ENCODE peak calls at places on chromosomes 3 and 15, in seven cellular contexts. J is stimulated activated CD8-positive, alpha-beta memory T cell treated with anti-CD3 and anti-CD28 coated beads, Interleukin-4, amount 100 ng/mL, for 24 hours; N is activated CD8-positive, alpha-beta T cell treated with anti-CD3 and anti-CD28 coated beads for 36 hours; W is HCT116; T is stimulated activated CD4-positive, alpha-beta T cell treated with anti-CD3 and anti-CD28 coated beads, Interleukin-1b, Interleukin-23, amount 100 ng/mL, for 24 hours; P is upper lobe of right lung; Z is coronary artery. E is an unnamed sample.

GRCh38 chr15:96535148-96535547 is 204.6 kb downstream of the NR2F2 start:
- DNase-seq in J (no peak), N (no peak), W (no peak), T (no peak), P (no peak), Z (no peak), E (no peak)

GRCh38 chr3:134846943-134847342 is 51.9 kb downstream of the EPHB1 start:
- DNase-seq in J (no peak), N (no peak), W (peak; percentile 51), T (no peak), P (no peak), Z (peak; percentile 29), E (peak; percentile 37)

GRCh38 chr15:64844576-64845140 is 2.9 kb downstream of the PLEKHO2 start:
- DNase-seq in J (no peak), N (peak; percentile 62), W (no peak), T (no peak), P (no peak), Z (no peak), E (no peak)

GRCh38 chr3:167110906-167111305 is 269.2 kb downstream of the ZBBX start:
- DNase-seq in J (no peak), N (no peak), W (no peak), T (no peak), P (no peak), Z (no peak), E (no peak)

GRCh38 chr15:89018235-89018634 is 70.0 kb upstream of the ABHD2 start:
- DNase-seq in J (no peak), N (no peak), W (no peak), T (no peak), P (peak; percentile 61), Z (peak; percentile 91), E (no peak)

GRCh38 chr15:85752591-85752990 is 42.1 kb downstream of the KLHL25 start:
- DNase-seq in J (no peak), N (no peak), W (no peak), T (no peak), P (peak; percentile 86), Z (peak; percentile 71), E (no peak)

GRCh38 chr15:55224892-55225291 is 28.2 kb upstream of the RSL24D1 start:
- DNase-seq in J (no peak), N (no peak), W (no peak), T (no peak), P (no peak), Z (no peak), E (no peak)

GRCh38 chr3:15205934-15206661 is at the start of gene CAPN7:
- DNase-seq in J (peak; percentile 92), N (peak; percentile 94), W (peak; percentile 85), T (peak; percentile 90), P (peak; percentile 98), Z (peak; percentile 96), E (no peak)

GRCh38 chr15:37090543-37091175 is 9.7 kb downstream of the MEIS2 start:
- DNase-seq in J (no peak), N (no peak), W (no peak), T (no peak), P (no peak), Z (no peak), E (no peak)

GRCh38 chr3:123412811-123413588 is 35.9 kb downstream of the ADCY5 start:
- DNase-seq in J (no peak), N (no peak), W (no peak), T (no peak), P (no peak), Z (no peak), E (no peak)

GRCh38 chr15:90465930-90466567 is 63.7 kb upstream of the CRTC3 start:
- DNase-seq in J (no peak), N (no peak), W (no peak), T (no peak), P (no peak), Z (no peak), E (no peak)

GRCh38 chr3:5731100-5731499 is 543.6 kb downstream of the EDEM1 start:
- DNase-seq in J (no peak), N (no peak), W (peak; percentile 12), T (no peak), P (no peak), Z (no peak), E (no peak)

GRCh38 chr3:61080737-61081445 is 170.4 kb downstream of the FHIT start:
- DNase-seq in J (no peak), N (no peak), W (no peak), T (no peak), P (no peak), Z (no peak), E (no peak)

GRCh38 chr3:171058058-171058457 is 31.5 kb upstream of the SLC2A2 start:
- DNase-seq in J (no peak), N (no peak), W (no peak), T (no peak), P (no peak), Z (no peak), E (no peak)

GRCh38 chr3:107894998-107895397 is 195.8 kb downstream of the CD47 start:
- DNase-seq in J (no peak), N (no peak), W (no peak), T (no peak), P (no peak), Z (no peak), E (no peak)

GRCh38 chr15:52178765-52179164 is 12.4 kb downstream of the GNB5 start:
- DNase-seq in J (no peak), N (no peak), W (no peak), T (no peak), P (no peak), Z (no peak), E (no peak)

GRCh38 chr3:162643245-162643644 is 1146.6 kb downstream of the OTOL1 start:
- DNase-seq in J (no peak), N (no peak), W (no peak), T (no peak), P (no peak), Z (no peak), E (no peak)

GRCh38 chr15:42471002-42471401 is 19.9 kb downstream of the ZNF106 start:
- DNase-seq in J (no peak), N (no peak), W (no peak), T (no peak), P (no peak), Z (no peak), E (no peak)

GRCh38 chr3:52299247-52299657 is 11.6 kb downstream of the GLYCTK start:
- DNase-seq in J (no peak), N (no peak), W (no peak), T (no peak), P (no peak), Z (no peak), E (no peak)

GRCh38 chr3:194575484-194576210 is 57.6 kb downstream of the TMEM44 start:
- DNase-seq in J (no peak), N (no peak), W (no peak), T (no peak), P (no peak), Z (no peak), E (peak; percentile 21)

GRCh38 chr3:16767006-16767405 is 117.7 kb upstream of the PLCL2 start:
- DNase-seq in J (no peak), N (no peak), W (no peak), T (no peak), P (no peak), Z (no peak), E (no peak)

GRCh38 chr15:49718846-49719245 is 98.0 kb downstream of the DTWD1 start:
- DNase-seq in J (no peak), N (no peak), W (no peak), T (no peak), P (no peak), Z (no peak), E (no peak)

GRCh38 chr3:77204788-77205187 is 164.9 kb downstream of the ROBO2 start:
- DNase-seq in J (no peak), N (no peak), W (no peak), T (no peak), P (no peak), Z (no peak), E (no peak)

GRCh38 chr15:51030649-51031316 is 63.9 kb downstream of the TNFAIP8L3 start:
- DNase-seq in J (no peak), N (no peak), W (no peak), T (no peak), P (no peak), Z (no peak), E (no peak)

GRCh38 chr3:149934524-149934923 is 36.2 kb downstream of the PFN2 start:
- DNase-seq in J (no peak), N (no peak), W (no peak), T (no peak), P (no peak), Z (no peak), E (no peak)

GRCh38 chr3:170410428-170411029 is 8.1 kb upstream of the CLDN11 start:
- DNase-seq in J (no peak), N (no peak), W (peak; percentile 18), T (no peak), P (no peak), Z (no peak), E (peak; percentile 44)